ENCODE peak calls at places on chromosomes 12 and 14, in nine cellular contexts. Y is GM10248, D is transverse colon, S is BJ, K is mucosa of descending colon, Z is neural crest cell, J is astrocyte of the cerebellum, P is K562, W is tibial artery. L is an unnamed sample.

GRCh38 chr14:50816419-50817047 is 14.4 kb downstream of the NIN start:
- DNase-seq in Z (no peak), Y (no peak), S (no peak), D (no peak), P (no peak), K (no peak), J (no peak), W (no peak), L (no peak)

GRCh38 chr14:74476107-74476506 is 17.0 kb downstream of the NPC2 start:
- DNase-seq in Z (no peak), K (no peak), S (no peak), D (no peak), W (no peak), Y (no peak), J (no peak), P (no peak), L (no peak)

GRCh38 chr14:41899416-41899815 is 292.7 kb downstream of the LRFN5 start:
- DNase-seq in K (no peak), D (no peak), Z (no peak), S (no peak), P (no peak), Y (no peak), J (peak; percentile 32), W (no peak), L (no peak)

GRCh38 chr12:119444462-119445044 is 110.0 kb downstream of the CCDC60 start:
- DNase-seq in S (no peak), D (peak; percentile 27), Y (peak; percentile 67), J (no peak), W (no peak), K (no peak), Z (peak; percentile 54), P (peak; percentile 82), L (peak; percentile 62)

GRCh38 chr12:4422985-4423384 is 22.6 kb downstream of the FGF6 start:
- DNase-seq in J (no peak), P (no peak), S (no peak), Z (no peak), K (no peak), W (no peak), Y (no peak), D (no peak), L (no peak)

GRCh38 chr12:120223458-120224303 is 22.8 kb upstream of the RPLP0 start:
- DNase-seq in K (no peak), J (no peak), W (no peak), D (no peak), P (no peak), Y (no peak), Z (no peak), S (no peak), L (no peak)

GRCh38 chr14:81401420-81402122 is 1.4 kb upstream of the STON2 start:
- DNase-seq in K (no peak), Y (no peak), D (no peak), P (peak; percentile 24), W (no peak), J (peak; percentile 97), S (peak; percentile 88), Z (no peak), L (no peak)

GRCh38 chr12:29427964-29428363 is 47.0 kb upstream of the ERGIC2 start:
- DNase-seq in D (no peak), Y (peak; percentile 63), Z (no peak), J (no peak), K (no peak), P (peak; percentile 49), S (no peak), W (no peak), L (no peak)

GRCh38 chr14:68707496-68707895 is 85.4 kb downstream of the ZFP36L1 start:
- DNase-seq in Z (no peak), D (no peak), W (no peak), P (no peak), Y (no peak), J (no peak), K (no peak), S (no peak), L (no peak)

GRCh38 chr14:29953501-29953900 is 25.9 kb upstream of the PRKD1 start:
- DNase-seq in K (no peak), Y (no peak), Z (no peak), J (no peak), S (no peak), W (no peak), D (no peak), P (no peak), L (no peak)

GRCh38 chr14:61385002-61385685 is 63.8 kb downstream of the PRKCH start:
- DNase-seq in Y (no peak), J (no peak), W (no peak), D (peak; percentile 16), P (no peak), S (no peak), K (no peak), Z (no peak), L (no peak)

GRCh38 chr12:94813314-94813713 is 163.0 kb upstream of the TMCC3 start:
- DNase-seq in J (no peak), S (no peak), K (no peak), Z (no peak), W (no peak), D (no peak), Y (no peak), P (no peak), L (no peak)

GRCh38 chr14:64777461-64777860 is 73.2 kb downstream of the PLEKHG3 start:
- DNase-seq in Y (no peak), P (no peak), Z (no peak), S (no peak), D (no peak), J (no peak), K (no peak), W (no peak), L (no peak)

GRCh38 chr14:92470215-92470614 is 43.4 kb upstream of the RIN3 start:
- DNase-seq in S (peak; percentile 86), K (no peak), W (no peak), Y (no peak), Z (no peak), D (no peak), J (peak; percentile 53), P (no peak), L (no peak)

DNA sequence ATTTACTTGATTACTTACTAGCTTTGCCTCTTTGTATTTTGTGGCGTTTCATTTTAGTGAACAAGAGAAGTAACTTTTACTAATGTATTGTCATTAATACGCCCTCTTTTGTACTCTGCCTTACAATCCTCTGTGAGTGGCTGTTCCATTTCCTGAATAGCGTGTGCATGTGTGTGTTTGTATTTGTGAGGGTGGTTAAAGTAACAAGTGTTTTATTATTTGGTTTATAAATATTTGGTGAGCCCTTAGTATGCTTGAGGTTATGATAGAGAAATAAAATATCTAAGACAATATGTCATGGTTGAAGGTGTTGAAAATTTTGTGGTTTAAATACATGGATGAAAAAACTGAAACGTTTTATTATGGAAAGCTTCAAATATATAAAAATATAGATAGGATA is 71.7 kb upstream of the REP15 start:
- DNase-seq in Z (no peak), Y (no peak), D (no peak), S (no peak), K (no peak), P (no peak), J (no peak), W (no peak), L (no peak)
- TF ChIP-seq CTCF in Z (no peak), Y (no peak), D (no peak), S (no peak), K (no peak), P (no peak), J (no peak), W (no peak), L (no peak)

GRCh38 chr12:62523619-62524018 is 57.0 kb downstream of the MON2 start:
- DNase-seq in J (no peak), D (no peak), P (no peak), K (no peak), W (no peak), S (no peak), Y (no peak), Z (no peak), L (no peak)

GRCh38 chr12:62520361-62520760 is 53.7 kb downstream of the MON2 start:
- DNase-seq in K (no peak), D (no peak), J (no peak), W (no peak), Y (no peak), P (no peak), S (no peak), Z (no peak), L (no peak)

GRCh38 chr12:62519043-62519442 is 52.4 kb downstream of the MON2 start:
- DNase-seq in P (no peak), S (no peak), D (no peak), W (peak; percentile 25), J (no peak), Y (no peak), Z (no peak), K (no peak), L (no peak)

GRCh38 chr12:62525306-62525705 is 58.7 kb downstream of the MON2 start:
- DNase-seq in D (no peak), J (no peak), K (no peak), Y (no peak), S (no peak), W (no peak), Z (no peak), P (no peak), L (no peak)

DNA sequence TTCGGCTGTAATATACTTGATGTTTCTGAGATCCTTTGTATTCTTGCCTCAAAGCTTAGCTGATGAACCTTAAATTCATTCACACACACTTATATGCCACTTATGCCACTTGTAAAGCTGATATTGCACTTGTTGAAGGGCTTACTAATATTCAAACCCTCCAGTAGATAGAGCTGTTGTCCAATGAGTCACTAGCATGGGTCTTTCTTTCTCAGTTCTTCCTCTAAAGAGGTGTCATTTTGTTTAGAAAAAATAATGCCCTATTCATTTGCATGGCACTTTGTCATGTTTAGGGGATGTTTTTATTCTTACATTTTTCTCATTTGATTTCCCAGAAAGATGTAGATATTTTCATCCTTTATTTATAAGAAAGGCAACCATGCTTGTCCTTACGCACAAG is 56.4 kb downstream of the MON2 start:
- DNase-seq in S (no peak), W (no peak), D (no peak), P (no peak), Z (no peak), J (no peak), K (no peak), Y (peak; percentile 15), L (no peak)
- TF ChIP-seq CTCF in S (no peak), W (no peak), D (no peak), P (no peak), Z (no peak), J (no peak), K (no peak), Y (peak; percentile 25), L (no peak)

DNA sequence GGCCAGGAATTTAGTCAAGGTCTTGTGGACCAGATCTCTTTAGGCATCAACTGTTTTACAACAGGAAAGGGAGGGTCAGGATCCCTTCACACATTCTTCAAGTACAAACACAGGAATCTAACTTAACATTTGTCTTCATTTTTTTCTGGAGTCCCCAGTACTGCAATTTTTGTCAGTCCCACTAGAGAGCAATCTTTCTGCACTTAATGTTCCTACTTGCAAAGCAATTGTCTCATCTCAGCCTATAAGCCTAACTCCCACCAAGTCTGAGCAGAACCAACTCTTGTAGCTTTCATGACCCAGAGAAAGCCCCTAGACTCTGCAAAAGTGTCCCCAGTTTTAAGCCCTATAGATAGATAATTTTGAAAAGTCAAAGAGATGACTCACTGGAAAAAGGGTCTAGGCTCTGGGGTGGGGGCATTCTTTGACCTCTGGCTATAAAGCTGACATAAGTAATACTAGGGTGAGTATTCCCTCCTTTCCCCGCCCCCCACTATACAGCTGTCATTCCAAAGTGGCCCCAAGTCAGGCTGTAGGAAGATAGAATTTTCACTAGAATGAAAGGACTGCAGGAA is 1.9 kb upstream of the ZBTB39 start:
- DNase-seq in J (peak; percentile 46), Z (no peak), P (peak; percentile 79), W (no peak), D (no peak), Y (peak; percentile 62), K (no peak), S (peak; percentile 41), L (no peak)
- TF ChIP-seq CTCF in J (peak; percentile 67), Z (peak; percentile 73), P (peak; percentile 90), W (peak; percentile 26), D (peak; percentile 76), Y (peak; percentile 70), K (no peak), S (peak; percentile 68), L (peak; percentile 49)

GRCh38 chr14:22986508-22987054 is 4.2 kb upstream of the AJUBA start:
- DNase-seq in Y (peak; percentile 85), Z (peak; percentile 93), W (peak; percentile 90), P (peak; percentile 91), S (no peak), D (peak; percentile 93), J (peak; percentile 87), K (peak; percentile 75), L (peak; percentile 88)
- TF ChIP-seq CTCF in Y (peak; percentile 93), Z (peak; percentile 93), W (peak; percentile 90), P (peak; percentile 97), S (peak; percentile 88), D (peak; percentile 93), J (peak; percentile 86), K (peak; percentile 71), L (peak; percentile 89)